ENCODE peak calls at places on chromosomes 12 and 14, in eight cellular contexts. V is lower lobe of right lung, I is right lobe of liver, O is tibial artery, U is left ventricle myocardium inferior, J is colonic mucosa, R is stomach, Y is adrenal gland. C is an unnamed sample.
A peak's percentile ranks its signal among the peaks of the same experiment; 100 is the strongest.

GRCh38 chr12:105733579-105733978 is 403.1 kb downstream of the C12orf75 start:
- DNase-seq in I (no peak), R (no peak), V (no peak), J (no peak), Y (no peak), O (no peak), U (no peak), C (no peak)

GRCh38 chr12:31322651-31323248 is 3.2 kb downstream of the SINHCAF start:
- DNase-seq in V (no peak), O (no peak), J (peak; percentile 24), U (no peak), I (no peak), R (no peak), Y (peak; percentile 17), C (peak; percentile 33)

GRCh38 chr12:44972746-44973421 is 78.0 kb downstream of the DBX2 start:
- DNase-seq in O (no peak), Y (no peak), V (no peak), I (no peak), J (no peak), U (no peak), R (no peak), C (no peak)

GRCh38 chr14:86640288-86640687 is 1110.3 kb downstream of the FLRT2 start:
- DNase-seq in U (no peak), O (no peak), I (no peak), V (no peak), R (no peak), Y (no peak), J (no peak), C (no peak)

GRCh38 chr14:103286968-103287850 is 46.8 kb upstream of the EIF5 start:
- DNase-seq in Y (no peak), O (no peak), J (no peak), I (no peak), V (no peak), R (no peak), U (no peak), C (no peak)

GRCh38 chr14:52325126-52325525 is 11.0 kb downstream of the PTGER2 start:
- DNase-seq in U (no peak), I (no peak), V (no peak), R (no peak), J (no peak), O (no peak), Y (no peak), C (no peak)

GRCh38 chr12:109450980-109451379 is 26.1 kb downstream of the KCTD10 start:
- DNase-seq in U (no peak), Y (no peak), R (no peak), O (no peak), J (no peak), V (no peak), I (peak; percentile 76), C (no peak)

GRCh38 chr12:121949643-121950397 is 31.4 kb downstream of the CFAP251 start:
- DNase-seq in O (no peak), I (no peak), U (no peak), Y (no peak), V (no peak), J (no peak), R (no peak), C (no peak)

GRCh38 chr12:48717252-48717695 is 767 bp upstream of the CCNT1 start:
- DNase-seq in O (no peak), U (no peak), I (no peak), J (no peak), R (no peak), V (no peak), Y (no peak), C (no peak)

GRCh38 chr12:121514184-121514742 is 66.6 kb downstream of the KDM2B start:
- DNase-seq in U (no peak), V (no peak), I (no peak), Y (no peak), R (no peak), O (no peak), J (no peak), C (no peak)

GRCh38 chr12:33649992-33650391 is 210.4 kb upstream of the SYT10 start:
- DNase-seq in O (no peak), R (no peak), J (no peak), U (no peak), V (no peak), I (no peak), Y (no peak), C (no peak)

GRCh38 chr14:68908201-68908600 is 70.9 kb downstream of the ACTN1 start:
- DNase-seq in V (peak; percentile 28), Y (no peak), J (no peak), R (no peak), I (no peak), U (no peak), O (no peak), C (no peak)

GRCh38 chr14:45134051-45134958 is at the start of gene FKBP3:
- DNase-seq in V (peak; percentile 97), I (peak; percentile 98), U (peak; percentile 95), J (peak; percentile 97), O (peak; percentile 98), R (peak; percentile 97), Y (peak; percentile 99), C (peak; percentile 94)

GRCh38 chr14:93207468-93208308 is 632 bp downstream of the UBR7 start:
- DNase-seq in J (peak; percentile 48), V (no peak), I (no peak), R (peak; percentile 40), Y (peak; percentile 61), U (peak; percentile 57), O (peak; percentile 72), C (no peak)

GRCh38 chr12:25388216-25388615 is 137.5 kb upstream of the KRAS start:
- DNase-seq in R (no peak), J (peak; percentile 43), U (no peak), V (no peak), O (no peak), I (no peak), Y (no peak), C (no peak)

GRCh38 chr12:54185919-54186318 is 2.9 kb downstream of the SMUG1 start:
- DNase-seq in U (no peak), I (no peak), Y (no peak), V (no peak), O (no peak), R (no peak), J (no peak), C (no peak)
- H3K4me1 ChIP-seq in U (peaks cover 18% of the 10 kb centered on the region), I (no peaks in the 10 kb centered on the region), Y (peaks cover 9% of the 10 kb centered on the region), V (peaks cover 8% of the 10 kb centered on the region), O (no peaks in the 10 kb centered on the region), R (peaks cover 12% of the 10 kb centered on the region), J (peaks cover 4% of the 10 kb centered on the region), C (no peaks in the 10 kb centered on the region)

DNA sequence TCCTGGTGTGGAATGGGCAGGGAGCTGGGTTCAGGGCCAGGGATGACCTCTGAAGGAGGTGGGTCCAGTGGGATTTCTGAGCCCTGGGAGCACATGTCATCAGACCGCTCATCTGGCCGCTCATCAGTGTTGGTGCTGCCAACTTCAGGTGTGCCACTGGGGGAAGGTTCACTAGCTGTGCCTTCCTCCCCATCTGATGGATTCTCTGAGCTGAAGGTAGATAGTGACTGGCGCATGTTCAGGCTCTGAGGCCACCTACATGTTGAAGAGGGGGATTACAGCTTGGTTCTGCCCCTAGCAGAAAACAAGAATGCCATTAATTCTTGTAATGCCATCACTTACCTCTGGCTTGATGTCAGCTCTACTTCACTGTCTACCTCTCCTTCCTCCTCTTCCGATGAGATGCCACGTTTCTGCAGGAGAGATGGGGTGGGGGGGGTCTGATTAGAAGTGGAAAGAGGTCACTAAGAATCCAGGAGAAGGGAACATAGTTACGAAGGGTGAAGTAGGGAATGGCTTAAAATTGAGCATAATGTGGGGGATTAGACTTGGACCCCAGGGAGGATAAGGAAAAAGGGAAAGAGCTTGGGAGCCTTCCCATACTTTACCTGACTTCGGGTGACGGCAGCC is 17.2 kb downstream of the MAP3K12 start:
- DNase-seq in J (no peak), I (no peak), U (no peak), R (no peak), Y (no peak), V (no peak), O (no peak), C (no peak)
- H3K27ac ChIP-seq in J (no peak overlapping the region), I (no peak overlapping the region), U (peak overlapping the region; percentile 52), R (peak overlapping the region; percentile 14), Y (no peak overlapping the region), V (no peak overlapping the region), O (peak overlapping the region; percentile 26), C (peak overlapping the region; percentile 20)

DNA sequence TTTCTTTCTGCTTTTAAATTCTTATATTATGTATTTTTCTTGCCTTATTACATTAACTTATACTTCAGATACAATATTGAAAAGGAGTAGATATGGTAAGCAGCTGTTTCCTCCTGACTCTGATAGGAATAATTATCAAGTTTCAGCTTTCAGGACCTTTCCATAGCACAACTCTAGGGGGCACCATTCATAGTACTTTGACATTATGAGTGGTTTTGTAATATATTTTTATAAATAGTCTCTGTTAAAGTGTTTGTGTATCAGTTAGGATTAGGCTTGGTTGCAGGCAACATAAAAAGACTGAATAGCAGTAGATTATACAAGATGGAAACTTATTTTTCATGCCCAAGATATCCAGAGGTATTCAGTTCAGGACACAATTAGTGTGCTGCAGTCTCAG is 27.9 kb upstream of the PARP11 start:
- DNase-seq in R (no peak), U (no peak), O (no peak), I (no peak), J (no peak), V (no peak), Y (no peak), C (no peak)
- TF ChIP-seq CTCF in R (no peak), U (no peak), O (no peak), I (no peak), J (no peak), V (no peak), Y (no peak), C (no peak)

DNA sequence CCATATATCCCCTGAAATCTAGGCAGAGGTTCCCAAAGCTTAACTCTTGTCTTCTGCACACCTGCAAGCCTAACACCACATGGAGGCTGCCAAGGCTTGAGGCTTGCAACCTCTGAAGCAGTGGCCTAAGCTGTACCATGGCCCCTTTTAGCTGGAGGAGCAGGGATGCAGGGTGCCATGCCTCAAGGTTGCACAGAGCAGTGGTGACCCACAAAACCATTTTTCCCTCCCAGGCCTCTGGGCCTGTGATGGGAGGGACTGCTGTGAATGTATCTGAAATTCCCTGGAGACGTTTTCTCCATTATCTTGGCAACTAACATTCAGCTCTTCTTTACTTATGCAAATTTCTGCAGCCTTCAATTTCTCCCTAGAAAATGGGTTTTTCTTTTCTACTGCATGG is 210.0 kb upstream of the KITLG start:
- DNase-seq in V (no peak), R (no peak), I (no peak), O (no peak), J (no peak), U (no peak), Y (no peak), C (no peak)
- H3K4me1 ChIP-seq in V (no peaks in the 10 kb centered on the region), R (no peaks in the 10 kb centered on the region), I (no peaks in the 10 kb centered on the region), O (no peaks in the 10 kb centered on the region), J (no peaks in the 10 kb centered on the region), U (no peaks in the 10 kb centered on the region), Y (no peaks in the 10 kb centered on the region), C (no peaks in the 10 kb centered on the region)

DNA sequence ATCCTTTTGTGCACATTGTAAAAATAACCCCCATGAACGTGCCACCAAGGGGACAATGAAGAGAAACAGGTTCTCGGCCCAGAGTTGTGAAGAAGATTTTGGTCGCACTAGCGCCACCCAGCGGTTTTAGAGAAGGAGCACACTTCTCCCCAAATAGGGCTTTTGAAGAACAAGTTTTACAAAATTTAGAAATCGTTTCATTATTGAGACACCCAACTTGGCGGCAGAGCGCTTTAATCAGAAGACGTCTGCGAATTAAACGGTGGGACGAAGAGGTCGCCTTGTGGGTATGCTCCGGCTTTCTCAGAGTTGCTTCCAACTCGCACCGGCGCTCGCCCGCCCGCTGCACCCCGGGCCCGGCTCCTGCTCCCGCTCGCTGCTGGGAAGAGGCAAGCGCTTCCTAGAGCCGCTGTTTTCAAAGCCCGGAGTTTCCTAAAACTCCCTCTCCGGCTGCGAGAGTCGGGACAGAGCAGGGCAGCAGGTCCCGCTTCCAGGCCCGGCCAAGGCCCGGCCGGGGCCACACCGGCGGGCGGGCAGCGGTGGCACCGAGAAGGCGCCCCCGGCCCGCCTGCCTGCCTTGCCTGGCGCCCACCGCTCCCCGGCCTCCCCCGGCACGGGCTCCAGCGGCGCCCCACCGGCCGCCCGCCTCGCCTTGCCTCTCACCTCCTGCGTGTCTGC is 672 bp downstream of the FOXA1 start:
- DNase-seq in I (peak; percentile 86), R (peak; percentile 82), O (no peak), V (peak; percentile 76), Y (peak; percentile 63), J (peak; percentile 91), U (no peak), C (no peak)
- H3K27ac ChIP-seq in I (peak overlapping the region; percentile 93), R (peak overlapping the region; percentile 93), O (no peak overlapping the region), V (peak overlapping the region; percentile 82), Y (no peak overlapping the region), J (peak overlapping the region; percentile 91), U (no peak overlapping the region), C (no peak overlapping the region)